ENCODE peak calls at places on chromosomes 3 and 15, in seven cellular contexts. F, Y, L, O, S, E and T are unnamed samples.

GRCh38 chr15:40693904-40694705 is 869 bp upstream of the RAD51 start:
- DNase-seq in L (no peak), E (no peak), F (no peak), S (peak; percentile 39), O (peak; percentile 36), Y (peak; percentile 3), T (no peak)

GRCh38 chr3:123693584-123693983 is 108.7 kb upstream of the HACD2 start:
- DNase-seq in Y (no peak), F (no peak), L (no peak), E (no peak), S (no peak), O (no peak), T (no peak)

GRCh38 chr3:51830345-51830744 is 31.1 kb upstream of the IQCF2 start:
- DNase-seq in Y (no peak), E (no peak), O (no peak), L (no peak), F (no peak), S (no peak), T (no peak)

GRCh38 chr3:191997579-191998268 is 536.8 kb downstream of the PYDC2 start:
- DNase-seq in E (no peak), L (no peak), Y (no peak), O (no peak), S (no peak), F (no peak), T (no peak)

GRCh38 chr15:99029358-99029871 is 21.8 kb upstream of the PGPEP1L start:
- DNase-seq in Y (no peak), O (no peak), L (no peak), S (peak; percentile 24), E (no peak), F (no peak), T (no peak)

GRCh38 chr3:118932822-118933558 is 101.7 kb downstream of the IGSF11 start:
- DNase-seq in F (peak; percentile 4), E (no peak), Y (no peak), L (no peak), S (peak; percentile 10), O (no peak), T (no peak)

GRCh38 chr15:96049766-96050165 is 280.7 kb upstream of the NR2F2 start:
- DNase-seq in S (no peak), O (no peak), F (no peak), L (no peak), E (no peak), Y (no peak), T (no peak)

GRCh38 chr15:35000511-35000910 is 12.4 kb upstream of the ZNF770 start:
- DNase-seq in E (no peak), Y (peak; percentile 72), F (peak; percentile 97), O (no peak), S (peak; percentile 94), L (peak; percentile 83), T (peak; percentile 84)

GRCh38 chr3:88957751-88958452 is 149.5 kb upstream of the EPHA3 start:
- DNase-seq in S (peak; percentile 88), O (no peak), Y (peak; percentile 66), E (no peak), L (peak; percentile 93), F (peak; percentile 73), T (peak; percentile 62)

GRCh38 chr3:111603679-111604643 is 8.8 kb upstream of the ZBED2 start:
- DNase-seq in S (no peak), O (no peak), F (no peak), Y (no peak), L (no peak), E (no peak), T (no peak)

GRCh38 chr3:187484547-187485325 is 116.6 kb downstream of the RTP4 start:
- DNase-seq in L (no peak), F (no peak), Y (no peak), S (no peak), O (no peak), E (no peak), T (no peak)

GRCh38 chr3:33314993-33315392 is 37.8 kb downstream of the FBXL2 start:
- DNase-seq in S (no peak), O (no peak), Y (no peak), L (no peak), F (no peak), E (no peak), T (no peak)

GRCh38 chr15:65195542-65196026 is 10.4 kb upstream of the CLPX start:
- DNase-seq in E (no peak), Y (no peak), O (no peak), S (peak; percentile 6), L (no peak), F (no peak), T (no peak)

GRCh38 chr3:52490035-52490937 is 4.9 kb upstream of the STAB1 start:
- DNase-seq in L (no peak), E (no peak), Y (no peak), F (no peak), S (no peak), O (no peak), T (no peak)

GRCh38 chr3:127678611-127679533 is 6.1 kb downstream of the ABTB1 start:
- DNase-seq in Y (no peak), E (no peak), L (no peak), O (no peak), S (no peak), F (no peak), T (no peak)

GRCh38 chr3:106212658-106213222 is 343.9 kb upstream of the CBLB start:
- DNase-seq in O (no peak), S (peak; percentile 24), F (no peak), E (no peak), Y (no peak), L (peak; percentile 46), T (peak; percentile 27)

GRCh38 chr15:80695911-80696651 is 971 bp downstream of the ABHD17C start:
- DNase-seq in O (peak; percentile 35), S (peak; percentile 54), L (peak; percentile 17), E (peak; percentile 78), Y (no peak), F (peak; percentile 17), T (peak; percentile 58)

GRCh38 chr3:40450438-40450837 is 6.7 kb upstream of the RPL14 start:
- DNase-seq in O (no peak), F (no peak), E (no peak), L (no peak), Y (no peak), S (no peak), T (no peak)

GRCh38 chr3:40452876-40453730 is 4.0 kb upstream of the RPL14 start:
- DNase-seq in Y (peak; percentile 99), L (peak; percentile 99), F (peak; percentile 98), S (peak; percentile 100), E (peak; percentile 99), O (peak; percentile 93), T (peak; percentile 98)

GRCh38 chr3:40451551-40451950 is 5.6 kb upstream of the RPL14 start:
- DNase-seq in L (no peak), O (no peak), F (no peak), Y (no peak), E (no peak), S (no peak), T (no peak)

GRCh38 chr3:40452562-40452875 is 4.6 kb upstream of the RPL14 start:
- DNase-seq in O (no peak), S (no peak), E (no peak), Y (no peak), F (no peak), L (no peak), T (no peak)

DNA sequence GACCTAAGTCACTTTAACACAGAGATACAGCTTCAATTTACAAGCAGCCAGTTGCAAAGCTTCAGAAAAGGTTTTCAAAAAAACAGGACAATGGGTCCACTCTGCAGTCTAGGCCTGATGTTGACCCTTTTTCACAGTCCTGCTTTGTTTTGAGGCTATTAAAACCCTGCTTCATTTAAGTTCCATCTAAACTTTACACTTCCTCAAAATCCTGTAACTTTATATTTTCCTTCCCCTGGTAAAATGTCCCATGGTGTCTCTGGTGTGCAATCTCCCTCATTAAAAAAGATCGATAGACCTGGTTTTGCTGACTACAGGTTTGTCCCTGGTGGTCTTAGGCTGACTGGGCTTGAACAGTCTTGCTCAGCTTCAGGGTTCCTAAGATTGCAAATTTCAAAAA is 5.1 kb upstream of the RPL14 start:
- DNase-seq in E (no peak), Y (no peak), F (no peak), O (no peak), S (no peak), L (no peak), T (no peak)
- H3K4me3 ChIP-seq in E (peak overlapping the region; percentile 68), Y (peak overlapping the region; percentile 92), F (no peak overlapping the region), O (no peak overlapping the region), S (peak overlapping the region; percentile 82), L (peak overlapping the region; percentile 88), T (peak overlapping the region; percentile 74)

GRCh38 chr3:156516284-156516683 is 38.6 kb downstream of the SSR3 start:
- DNase-seq in S (no peak), L (no peak), O (no peak), Y (no peak), E (no peak), F (peak; percentile 40), T (no peak)
- H3K4me3 ChIP-seq in S (no peak overlapping the region), L (no peak overlapping the region), O (no peak overlapping the region), Y (no peak overlapping the region), E (no peak overlapping the region), F (no peak overlapping the region), T (no peak overlapping the region)

GRCh38 chr15:67914537-67915373 is 74.9 kb upstream of the RNU6-1 start:
- DNase-seq in O (no peak), F (no peak), Y (peak; percentile 47), E (peak; percentile 64), L (peak; percentile 70), S (peak; percentile 8), T (no peak)
- H3K4me3 ChIP-seq in O (no peak overlapping the region), F (no peak overlapping the region), Y (no peak overlapping the region), E (no peak overlapping the region), L (no peak overlapping the region), S (no peak overlapping the region), T (no peak overlapping the region)

GRCh38 chr3:193347507-193348501 is 30.7 kb downstream of the ATP13A5 start:
- DNase-seq in O (no peak), Y (no peak), S (no peak), E (no peak), F (no peak), L (peak; percentile 8), T (no peak)

GRCh38 chr3:193350744-193351143 is 27.8 kb downstream of the ATP13A5 start:
- DNase-seq in O (no peak), F (no peak), E (no peak), Y (no peak), S (no peak), L (no peak), T (no peak)

GRCh38 chr3:193345431-193345830 is 33.1 kb downstream of the ATP13A5 start:
- DNase-seq in L (no peak), E (no peak), Y (no peak), F (no peak), O (no peak), S (no peak), T (no peak)

GRCh38 chr3:193346259-193346658 is 32.3 kb downstream of the ATP13A5 start:
- DNase-seq in L (no peak), S (no peak), F (no peak), O (no peak), E (no peak), Y (no peak), T (no peak)

DNA sequence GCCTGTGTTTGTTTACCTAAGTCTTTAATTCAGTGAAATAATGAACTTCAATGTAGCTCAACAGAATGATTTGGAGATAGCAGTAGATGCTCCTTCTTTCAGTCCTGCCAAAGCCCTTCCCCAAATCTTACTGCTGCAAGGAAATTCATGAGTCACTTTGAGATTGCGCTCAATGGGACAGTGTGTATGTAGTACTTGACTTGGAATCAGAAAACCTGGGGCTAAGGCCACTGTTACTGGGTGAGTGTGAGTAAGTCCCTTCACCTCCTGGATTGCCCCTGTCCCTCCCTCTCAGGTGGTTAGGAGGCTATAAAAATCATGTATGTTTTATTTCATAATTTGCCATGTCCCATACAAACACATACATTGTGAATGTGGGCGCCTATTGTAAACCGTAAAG is 29.9 kb downstream of the ATP13A5 start:
- DNase-seq in F (no peak), L (no peak), O (no peak), S (no peak), E (no peak), Y (no peak), T (no peak)
- H3K4me3 ChIP-seq in F (no peak overlapping the region), L (no peak overlapping the region), O (no peak overlapping the region), S (no peak overlapping the region), E (no peak overlapping the region), Y (no peak overlapping the region), T (no peak overlapping the region)

GRCh38 chr15:90991587-90992285 is 2.6 kb downstream of the PRC1 start:
- DNase-seq in O (no peak), F (no peak), E (no peak), S (no peak), Y (no peak), L (no peak), T (no peak)
- H3K4me3 ChIP-seq in O (no peak overlapping the region), F (no peak overlapping the region), E (no peak overlapping the region), S (no peak overlapping the region), Y (no peak overlapping the region), L (no peak overlapping the region), T (no peak overlapping the region)